ENCODE peak calls at places on chromosome 1, in seven cellular contexts. Z is ovary, A is OCI-LY7, R is fibroblast of lung, H is K562, V is cardiac muscle cell, G is MM.1S. E is an unnamed sample.

GRCh38 chr1:10521537-10522157 is 46.9 kb downstream of the PEX14 start:
- DNase-seq in A (no peak), H (no peak), V (no peak), G (no peak), R (no peak), Z (no peak), E (no peak)

GRCh38 chr1:225434041-225434440 is 6.2 kb upstream of the LBR start:
- DNase-seq in H (no peak), V (no peak), G (no peak), A (peak; percentile 48), R (no peak), Z (no peak), E (no peak)

GRCh38 chr1:111928531-111928930 is 60.9 kb downstream of the KCND3 start:
- DNase-seq in A (no peak), Z (no peak), R (no peak), V (no peak), H (no peak), G (no peak), E (no peak)

GRCh38 chr1:234863596-234863995 is 253.6 kb upstream of the IRF2BP2 start:
- DNase-seq in H (no peak), V (no peak), G (no peak), R (peak; percentile 61), A (no peak), Z (peak; percentile 5), E (no peak)

GRCh38 chr1:203366476-203366875 is 15.6 kb upstream of the FMOD start:
- DNase-seq in H (no peak), G (peak; percentile 5), A (no peak), V (no peak), Z (peak; percentile 8), R (peak; percentile 40), E (no peak)

GRCh38 chr1:94463056-94463764 is 45.0 kb downstream of the ABCD3 start:
- DNase-seq in Z (no peak), V (no peak), A (no peak), R (no peak), G (no peak), H (no peak), E (no peak)

GRCh38 chr1:168380945-168381344 is 100.3 kb downstream of the TBX19 start:
- DNase-seq in R (no peak), V (no peak), Z (no peak), A (no peak), G (no peak), H (no peak), E (no peak)

GRCh38 chr1:7940745-7941436 is at the start of gene TNFRSF9:
- DNase-seq in R (no peak), G (no peak), V (peak; percentile 60), H (peak; percentile 75), A (no peak), Z (no peak), E (no peak)

GRCh38 chr1:19033516-19033840 is 77.0 kb upstream of the IFFO2 start:
- DNase-seq in H (no peak), G (no peak), A (no peak), Z (no peak), V (no peak), R (no peak), E (no peak)

DNA sequence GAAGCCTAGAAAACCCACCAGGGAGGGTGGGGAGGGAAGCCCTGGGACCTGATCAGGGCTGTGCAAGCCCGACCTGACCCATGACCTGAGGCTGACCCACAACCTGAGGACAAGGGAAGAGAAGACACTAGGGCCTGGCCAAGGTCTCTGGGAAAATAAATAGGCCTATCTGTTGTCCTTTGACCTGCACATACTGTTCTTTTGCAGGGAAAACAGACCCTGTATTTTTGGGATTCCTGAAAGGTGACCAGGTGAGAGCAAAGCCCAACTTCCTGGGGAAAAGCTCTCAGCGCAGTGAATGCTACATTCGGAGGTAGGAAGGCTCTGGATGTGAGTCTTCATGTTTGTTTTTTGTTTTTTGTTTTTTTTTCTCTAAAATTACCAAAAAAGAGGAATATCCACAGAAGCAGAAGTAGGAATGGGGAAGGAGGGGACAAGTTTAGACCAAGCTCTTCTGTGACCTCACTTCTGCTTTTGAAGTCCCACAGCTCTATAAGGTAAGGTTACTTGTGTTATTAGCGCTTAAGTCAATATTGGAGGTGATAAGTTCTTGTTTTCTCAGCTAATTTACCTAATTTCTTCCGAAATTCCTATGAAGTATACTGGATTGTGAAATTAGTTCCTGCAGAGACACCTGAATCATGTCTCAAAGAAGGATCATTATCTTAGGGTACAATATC is 26.2 kb upstream of the LYST start:
- DNase-seq in Z (no peak), A (no peak), G (no peak), V (no peak), H (no peak), R (no peak), E (no peak)
- H3K4me3 ChIP-seq in Z (no peak overlapping the region), A (no peak overlapping the region), G (no peak overlapping the region), V (no peak overlapping the region), H (no peak overlapping the region), R (no peak overlapping the region), E (no peak overlapping the region)

GRCh38 chr1:31458287-31458896 is 45.4 kb downstream of the SERINC2 start:
- DNase-seq in V (no peak), Z (no peak), R (no peak), H (no peak), G (no peak), A (no peak), E (no peak)

DNA sequence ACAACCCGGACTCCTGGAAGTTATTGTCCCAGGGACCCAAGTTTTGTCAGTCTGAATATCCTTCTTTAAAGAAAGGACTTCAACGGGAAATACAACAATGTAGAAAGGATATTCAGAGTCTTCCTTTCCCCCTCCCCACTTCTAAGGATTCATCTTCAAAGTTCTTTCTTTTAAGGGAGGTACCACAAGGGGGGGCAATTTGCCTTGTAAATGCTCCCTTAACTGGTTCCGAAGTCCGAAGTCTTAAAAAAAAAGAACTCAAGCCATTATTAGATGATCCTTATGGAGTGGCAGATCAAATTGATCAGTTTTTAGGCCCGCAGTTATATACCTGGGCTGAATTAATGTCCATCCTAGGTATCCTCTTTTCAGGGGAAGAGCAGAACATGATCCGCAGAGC is 47.0 kb downstream of the SERINC2 start:
- DNase-seq in R (peak; percentile 73), Z (no peak), H (peak; percentile 45), V (peak; percentile 53), G (no peak), A (no peak), E (no peak)
- TF ChIP-seq CTCF in R (peak; percentile 42), Z (no peak), H (peak; percentile 40), V (peak; percentile 32), G (peak; percentile 49), A (peak; percentile 32), E (peak; percentile 13)

GRCh38 chr1:163094589-163094988 is 25.4 kb downstream of the RGS4 start:
- DNase-seq in Z (no peak), G (peak; percentile 40), R (no peak), V (no peak), H (no peak), A (no peak), E (no peak)
- H3K36me3 ChIP-seq in Z (no peaks in the 10 kb centered on the region), G (no peaks in the 10 kb centered on the region), R (no peaks in the 10 kb centered on the region), V (no peaks in the 10 kb centered on the region), H (no peaks in the 10 kb centered on the region), A (no peaks in the 10 kb centered on the region), E (no peaks in the 10 kb centered on the region)

DNA sequence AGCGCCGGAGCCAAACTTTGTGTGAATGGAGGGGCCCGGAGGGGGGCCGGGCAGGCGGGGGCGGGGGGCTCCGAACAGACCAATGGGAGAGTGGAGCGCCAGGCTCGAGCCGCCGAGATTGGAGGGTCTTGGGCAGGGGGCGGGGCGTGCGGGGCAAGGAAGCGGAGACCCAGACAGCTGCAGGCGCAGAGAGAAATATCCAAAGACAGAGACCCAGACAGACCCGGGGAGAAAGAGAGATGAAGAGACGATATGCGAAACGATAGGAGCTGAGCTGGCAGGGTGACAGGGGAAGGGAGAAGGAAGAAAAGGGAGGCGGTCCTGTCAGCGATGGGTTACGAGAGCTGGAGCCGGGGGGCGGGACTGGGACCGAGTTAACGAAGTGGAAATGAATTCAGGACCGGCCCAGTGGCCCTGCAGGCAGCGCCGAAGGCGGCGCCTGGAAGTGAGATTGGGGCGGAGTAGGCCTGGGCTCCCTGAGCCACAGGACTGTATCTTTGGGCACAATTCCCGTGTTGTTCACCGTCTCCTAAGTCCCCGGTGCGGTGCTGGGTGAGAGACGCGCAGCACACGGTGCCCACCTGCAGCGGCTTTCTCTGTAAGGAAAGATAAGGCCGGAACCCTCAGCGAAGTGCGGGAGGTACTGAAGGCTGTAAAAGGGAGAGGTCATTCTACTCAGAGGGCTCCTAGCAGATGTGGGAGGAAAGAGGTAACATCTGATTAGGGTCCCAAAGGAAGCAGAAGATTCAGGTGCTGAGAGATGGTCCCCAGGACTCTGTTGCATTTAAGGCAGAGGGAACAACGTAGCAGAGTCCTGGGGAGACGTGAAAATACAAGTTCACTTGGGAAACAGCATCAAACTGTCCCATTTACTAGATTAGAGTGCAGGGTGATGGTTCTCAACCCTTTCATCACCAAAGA is 543 bp upstream of the KCNJ10 start:
- DNase-seq in R (peak; percentile 28), H (peak; percentile 53), A (peak; percentile 84), V (peak; percentile 62), G (peak; percentile 65), Z (peak; percentile 66), E (no peak)
- H3K4me3 ChIP-seq in R (peak overlapping the region; percentile 65), H (no peak overlapping the region), A (peak overlapping the region; percentile 70), V (peak overlapping the region; percentile 54), G (peak overlapping the region; percentile 64), Z (peak overlapping the region; percentile 43), E (peak overlapping the region; percentile 26)

DNA sequence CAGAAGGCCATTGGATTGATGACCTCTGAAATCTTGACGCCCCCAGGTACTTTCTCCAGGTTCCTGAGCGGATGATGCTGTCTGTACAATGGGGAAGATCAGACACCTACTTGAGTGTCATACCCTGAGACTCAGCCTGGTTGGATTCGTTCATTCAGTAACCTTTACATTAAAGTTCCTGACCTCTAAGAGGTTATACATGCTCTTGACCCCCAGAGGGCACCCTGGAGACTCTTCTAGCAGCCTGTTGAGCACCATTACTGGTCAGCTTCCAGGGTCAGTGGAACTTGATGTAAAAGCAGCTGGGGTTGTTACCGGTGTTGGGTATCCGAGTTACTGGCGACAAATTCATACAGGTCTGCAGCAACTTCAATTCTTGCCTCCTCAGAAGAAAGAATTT is 114.3 kb upstream of the ZNF678 start:
- DNase-seq in Z (no peak), V (peak; percentile 56), R (peak; percentile 27), G (peak; percentile 70), H (peak; percentile 81), A (peak; percentile 55), E (no peak)
- TF ChIP-seq CTCF in Z (no peak), V (peak; percentile 44), R (peak; percentile 30), G (peak; percentile 61), H (peak; percentile 78), A (peak; percentile 73), E (peak; percentile 29)

DNA sequence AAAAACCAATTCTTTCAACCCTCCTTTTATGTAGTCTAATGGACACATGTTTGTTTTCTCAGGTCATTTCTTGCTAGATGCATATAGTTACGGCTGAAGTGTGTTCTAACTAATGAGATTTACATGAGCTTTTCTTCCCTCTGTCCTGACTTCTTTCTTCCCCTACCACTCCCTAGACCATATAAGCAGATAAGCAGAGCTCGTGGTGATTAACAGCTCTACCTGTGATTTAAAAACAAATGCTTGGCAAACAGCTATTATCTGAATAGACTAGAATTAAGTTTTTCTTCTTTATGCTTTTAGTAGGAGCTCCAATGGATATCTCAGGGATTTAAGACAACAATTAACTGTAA is 18.6 kb downstream of the KHDRBS1 start:
- DNase-seq in A (no peak), Z (no peak), R (no peak), V (no peak), G (no peak), H (no peak), E (no peak)
- H3K36me3 ChIP-seq in A (peaks cover 96% of the 10 kb centered on the region), Z (no peaks in the 10 kb centered on the region), R (peaks cover 11% of the 10 kb centered on the region), V (peaks cover 44% of the 10 kb centered on the region), G (peaks cover 10% of the 10 kb centered on the region), H (peaks cover 89% of the 10 kb centered on the region), E (peaks cover 78% of the 10 kb centered on the region)

E was measured in RWPE2.